ENCODE peak calls at places on chromosome 22, in nine cellular contexts. E is mucosa of descending colon, Z is psoas muscle, I is prostate gland, O is K562, X is hepatocyte, N is breast epithelium, W is heart left ventricle, G is mammary epithelial cell. V is an unnamed sample.

GRCh38 chr22:36328635-36329216 is 59.0 kb downstream of the MYH9 start:
- DNase-seq in E (no peak), Z (peak; percentile 76), I (peak; percentile 61), O (peak; percentile 60), X (peak; percentile 81), N (peak; percentile 81), W (no peak), G (peak; percentile 89), V (no peak)

GRCh38 chr22:35335468-35335867 is 35.8 kb downstream of the TOM1 start:
- DNase-seq in E (no peak), Z (no peak), I (no peak), O (no peak), X (no peak), N (no peak), W (no peak), G (no peak), V (no peak)

GRCh38 chr22:48651036-48651890 is 1176.4 kb downstream of the BRD1 start:
- DNase-seq in E (no peak), Z (no peak), I (no peak), O (no peak), X (no peak), N (no peak), W (no peak), G (no peak), V (no peak)

GRCh38 chr22:32791056-32791455 is 10.4 kb upstream of the TIMP3 start:
- DNase-seq in E (no peak), Z (no peak), I (no peak), O (no peak), X (no peak), N (no peak), W (no peak), G (no peak), V (no peak)

GRCh38 chr22:36012332-36012731 is 16.3 kb downstream of the RBFOX2 start:
- DNase-seq in E (no peak), Z (no peak), I (no peak), O (no peak), X (no peak), N (no peak), W (no peak), G (no peak), V (no peak)

GRCh38 chr22:19241593-19241906 is 50.0 kb downstream of the CLTCL1 start:
- DNase-seq in E (no peak), Z (no peak), I (no peak), O (no peak), X (no peak), N (no peak), W (no peak), G (no peak), V (no peak)

GRCh38 chr22:44876921-44877320 is 124.5 kb downstream of the ARHGAP8 start:
- DNase-seq in E (no peak), Z (no peak), I (no peak), O (no peak), X (no peak), N (no peak), W (no peak), G (no peak), V (no peak)

GRCh38 chr22:42610211-42610610 is 4.5 kb downstream of the POLDIP3 start:
- DNase-seq in E (no peak), Z (no peak), I (no peak), O (no peak), X (no peak), N (no peak), W (no peak), G (no peak), V (no peak)

GRCh38 chr22:25008666-25009065 is 56.1 kb downstream of the KIAA1671 start:
- DNase-seq in E (no peak), Z (no peak), I (no peak), O (no peak), X (no peak), N (no peak), W (no peak), G (peak; percentile 76), V (no peak)

GRCh38 chr22:44587004-44587793 is 89.2 kb upstream of the RTL6 start:
- DNase-seq in E (peak; percentile 37), Z (no peak), I (no peak), O (no peak), X (no peak), N (no peak), W (no peak), G (peak; percentile 28), V (no peak)

GRCh38 chr22:49334589-49334873 is 493.1 kb downstream of the BRD1 start:
- DNase-seq in E (no peak), Z (no peak), I (no peak), O (no peak), X (no peak), N (no peak), W (no peak), G (no peak), V (no peak)

GRCh38 chr22:17266261-17266971 is 47.2 kb upstream of the ADA2 start:
- DNase-seq in E (peak; percentile 68), Z (no peak), I (no peak), O (no peak), X (peak; percentile 80), N (no peak), W (peak; percentile 65), G (no peak), V (peak; percentile 76)

GRCh38 chr22:20435436-20436308 is 2.0 kb downstream of the SCARF2 start:
- DNase-seq in E (peak; percentile 33), Z (no peak), I (no peak), O (no peak), X (no peak), N (no peak), W (no peak), G (no peak), V (no peak)

GRCh38 chr22:20433686-20434241 is 3.9 kb downstream of the SCARF2 start:
- DNase-seq in E (peak; percentile 8), Z (no peak), I (no peak), O (no peak), X (no peak), N (no peak), W (no peak), G (no peak), V (no peak)

GRCh38 chr22:20433191-20433590 is 4.4 kb downstream of the SCARF2 start:
- DNase-seq in E (peak; percentile 16), Z (no peak), I (no peak), O (no peak), X (peak; percentile 4), N (no peak), W (no peak), G (no peak), V (no peak)

GRCh38 chr22:20434264-20434751 is 3.3 kb downstream of the SCARF2 start:
- DNase-seq in E (peak; percentile 27), Z (no peak), I (no peak), O (no peak), X (no peak), N (no peak), W (no peak), G (no peak), V (no peak)

GRCh38 chr22:20434773-20435172 is 2.9 kb downstream of the SCARF2 start:
- DNase-seq in E (no peak), Z (no peak), I (no peak), O (no peak), X (no peak), N (no peak), W (no peak), G (no peak), V (no peak)
- H3K4me1 ChIP-seq in E (peaks cover 30% of the 10 kb centered on the region), Z (peaks cover 9% of the 10 kb centered on the region), I (peaks cover 14% of the 10 kb centered on the region), O (peaks cover 56% of the 10 kb centered on the region), X (peaks cover 44% of the 10 kb centered on the region), N (peaks cover 8% of the 10 kb centered on the region), W (peaks cover 55% of the 10 kb centered on the region), G (peaks cover 24% of the 10 kb centered on the region), V (peaks cover 11% of the 10 kb centered on the region)

GRCh38 chr22:50577697-50577986 is 585 bp downstream of the CPT1B start:
- DNase-seq in E (no peak), Z (no peak), I (no peak), O (no peak), X (no peak), N (no peak), W (no peak), G (no peak), V (no peak)
- H3K36me3 ChIP-seq in E (no peaks in the 10 kb centered on the region), Z (peaks cover 54% of the 10 kb centered on the region), I (no peaks in the 10 kb centered on the region), O (no peaks in the 10 kb centered on the region), X (no peaks in the 10 kb centered on the region), N (no peaks in the 10 kb centered on the region), W (peaks cover 38% of the 10 kb centered on the region), G (no peaks in the 10 kb centered on the region), V (peaks cover 1% of the 10 kb centered on the region)

GRCh38 chr22:37334859-37335818 is 52.8 kb downstream of the CYTH4 start:
- DNase-seq in E (no peak), Z (no peak), I (no peak), O (no peak), X (no peak), N (no peak), W (no peak), G (no peak), V (peak; percentile 48)

GRCh38 chr22:37335819-37336199 is 53.5 kb downstream of the CYTH4 start:
- DNase-seq in E (no peak), Z (no peak), I (no peak), O (no peak), X (no peak), N (no peak), W (no peak), G (no peak), V (no peak)

GRCh38 chr22:37334461-37334858 is 52.2 kb downstream of the CYTH4 start:
- DNase-seq in E (no peak), Z (no peak), I (no peak), O (no peak), X (no peak), N (no peak), W (no peak), G (no peak), V (no peak)

GRCh38 chr22:37331811-37332536 is 49.7 kb downstream of the CYTH4 start:
- DNase-seq in E (no peak), Z (no peak), I (no peak), O (peak; percentile 16), X (no peak), N (no peak), W (no peak), G (no peak), V (no peak)

DNA sequence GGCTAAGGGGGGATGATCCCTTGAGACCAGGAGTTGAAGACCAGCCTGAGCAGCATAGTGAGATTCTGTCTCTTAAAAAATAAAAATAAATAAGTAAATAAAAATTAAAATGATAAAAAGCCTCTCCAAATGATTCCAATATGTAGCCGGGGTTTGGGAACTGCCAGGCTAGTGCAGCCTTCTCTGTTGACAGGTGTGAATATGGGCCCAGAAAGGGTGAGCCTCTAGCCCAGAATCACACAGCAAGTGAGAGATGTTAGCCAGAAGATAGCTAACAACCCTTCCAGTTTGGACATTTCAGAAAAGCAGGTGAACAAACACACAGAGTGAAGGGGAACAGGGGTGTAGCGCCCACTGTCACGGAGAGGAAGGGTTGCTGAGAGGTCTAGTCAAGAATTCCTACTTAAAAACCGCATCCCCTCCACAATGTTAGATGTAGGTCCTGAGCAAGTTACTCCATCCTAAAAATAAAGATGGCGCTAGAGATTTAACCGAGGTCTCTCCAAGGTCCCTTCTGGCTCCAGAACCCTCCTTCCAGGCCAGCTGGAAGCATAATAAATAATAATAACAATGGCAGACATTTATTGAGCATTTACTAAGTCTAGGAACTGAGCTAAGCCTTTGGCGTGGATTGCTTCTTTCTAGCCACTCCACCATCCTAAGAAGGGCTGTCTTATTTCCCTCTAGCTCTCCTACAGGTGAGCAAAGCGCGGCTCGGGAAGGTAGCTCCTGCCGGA is 51.6 kb downstream of the CYTH4 start:
- DNase-seq in E (no peak), Z (no peak), I (no peak), O (no peak), X (no peak), N (no peak), W (no peak), G (no peak), V (no peak)
- H3K4me3 ChIP-seq in E (no peak overlapping the region), Z (no peak overlapping the region), I (no peak overlapping the region), O (no peak overlapping the region), X (no peak overlapping the region), N (no peak overlapping the region), W (no peak overlapping the region), G (no peak overlapping the region), V (no peak overlapping the region)

GRCh38 chr22:40181323-40181722 is 3.6 kb downstream of the TNRC6B start:
- DNase-seq in E (no peak), Z (no peak), I (no peak), O (no peak), X (no peak), N (no peak), W (no peak), G (no peak), V (no peak)
- H3K4me1 ChIP-seq in E (peaks cover 61% of the 10 kb centered on the region), Z (peaks cover 86% of the 10 kb centered on the region), I (peaks cover 10% of the 10 kb centered on the region), O (peaks cover 15% of the 10 kb centered on the region), X (peaks cover 58% of the 10 kb centered on the region), N (peaks cover 7% of the 10 kb centered on the region), W (peaks cover 84% of the 10 kb centered on the region), G (peaks cover 38% of the 10 kb centered on the region), V (peaks cover 43% of the 10 kb centered on the region)